ENCODE peak calls at places on chromosomes 4 and X, in six cellular contexts. One of them, this sample, is unnamed.

GRCh38 chrX:108312938-108313337 is 125.3 kb downstream of the COL4A6 start:
- DNase-seq in fibroblast of the aortic adventitia: peak
- DNase-seq in CD8-positive, alpha-beta T cell: no peak
- DNase-seq in transverse colon: no peak
- DNase-seq in AG10803: peak
- DNase-seq in A549: peak
- DNase-seq in this sample: no peak

GRCh38 chr4:38177035-38177791 is 217.0 kb downstream of the PTTG2 start:
- DNase-seq in fibroblast of the aortic adventitia: peak
- DNase-seq in CD8-positive, alpha-beta T cell: peak
- DNase-seq in transverse colon: peak
- DNase-seq in AG10803: peak
- DNase-seq in A549: no peak
- DNase-seq in this sample: peak

GRCh38 chrX:9163153-9163790 is 129.3 kb upstream of the FAM9B start:
- DNase-seq in fibroblast of the aortic adventitia: peak
- DNase-seq in CD8-positive, alpha-beta T cell: no peak
- DNase-seq in transverse colon: no peak
- DNase-seq in AG10803: peak
- DNase-seq in A549: peak
- DNase-seq in this sample: no peak

GRCh38 chr4:32318926-32319325 is 1598.8 kb downstream of the PCDH7 start:
- DNase-seq in fibroblast of the aortic adventitia: no peak
- DNase-seq in CD8-positive, alpha-beta T cell: no peak
- DNase-seq in transverse colon: no peak
- DNase-seq in AG10803: no peak
- DNase-seq in A549: no peak
- DNase-seq in this sample: no peak

GRCh38 chr4:87983996-87984395 is 8.5 kb downstream of the SPP1 start:
- DNase-seq in fibroblast of the aortic adventitia: no peak
- DNase-seq in CD8-positive, alpha-beta T cell: no peak
- DNase-seq in transverse colon: no peak
- DNase-seq in AG10803: no peak
- DNase-seq in A549: no peak
- DNase-seq in this sample: no peak

GRCh38 chrX:40095588-40096394 is 2.0 kb downstream of the BCOR start:
- DNase-seq in fibroblast of the aortic adventitia: no peak
- DNase-seq in CD8-positive, alpha-beta T cell: no peak
- DNase-seq in transverse colon: no peak
- DNase-seq in AG10803: no peak
- DNase-seq in A549: no peak
- DNase-seq in this sample: peak

GRCh38 chr4:124903995-124904722 is 191.6 kb upstream of the ANKRD50 start:
- DNase-seq in fibroblast of the aortic adventitia: peak
- DNase-seq in CD8-positive, alpha-beta T cell: no peak
- DNase-seq in transverse colon: no peak
- DNase-seq in AG10803: peak
- DNase-seq in A549: peak
- DNase-seq in this sample: no peak

GRCh38 chr4:105474110-105474518 is 252 bp upstream of the PPA2 start:
- DNase-seq in fibroblast of the aortic adventitia: peak
- DNase-seq in CD8-positive, alpha-beta T cell: peak
- DNase-seq in transverse colon: peak
- DNase-seq in AG10803: peak
- DNase-seq in A549: no peak
- DNase-seq in this sample: no peak

GRCh38 chr4:24056258-24056657 is 166.4 kb upstream of the PPARGC1A start:
- DNase-seq in fibroblast of the aortic adventitia: no peak
- DNase-seq in CD8-positive, alpha-beta T cell: no peak
- DNase-seq in transverse colon: no peak
- DNase-seq in AG10803: no peak
- DNase-seq in A549: no peak
- DNase-seq in this sample: no peak

GRCh38 chr4:124295413-124295812 is 417.1 kb downstream of the ANKRD50 start:
- DNase-seq in fibroblast of the aortic adventitia: no peak
- DNase-seq in CD8-positive, alpha-beta T cell: no peak
- DNase-seq in transverse colon: no peak
- DNase-seq in AG10803: no peak
- DNase-seq in A549: no peak
- DNase-seq in this sample: no peak

GRCh38 chr4:45663495-45664148 is 460.2 kb downstream of the GABRG1 start:
- DNase-seq in fibroblast of the aortic adventitia: no peak
- DNase-seq in CD8-positive, alpha-beta T cell: no peak
- DNase-seq in transverse colon: no peak
- DNase-seq in AG10803: no peak
- DNase-seq in A549: no peak
- DNase-seq in this sample: no peak

GRCh38 chr4:119165767-119166166 is 30.1 kb downstream of the MYOZ2 start:
- DNase-seq in fibroblast of the aortic adventitia: no peak
- DNase-seq in CD8-positive, alpha-beta T cell: no peak
- DNase-seq in transverse colon: no peak
- DNase-seq in AG10803: no peak
- DNase-seq in A549: no peak
- DNase-seq in this sample: no peak

GRCh38 chr4:155773196-155773800 is 14.5 kb downstream of the GUCY1B1 start:
- DNase-seq in fibroblast of the aortic adventitia: no peak
- DNase-seq in CD8-positive, alpha-beta T cell: no peak
- DNase-seq in transverse colon: no peak
- DNase-seq in AG10803: no peak
- DNase-seq in A549: no peak
- DNase-seq in this sample: no peak

GRCh38 chr4:89719536-89719935 is 117.4 kb downstream of the SNCA start:
- DNase-seq in fibroblast of the aortic adventitia: no peak
- DNase-seq in CD8-positive, alpha-beta T cell: no peak
- DNase-seq in transverse colon: no peak
- DNase-seq in AG10803: no peak
- DNase-seq in A549: no peak
- DNase-seq in this sample: no peak

GRCh38 chrX:131572372-131573014 is 28.6 kb downstream of the OR13H1 start:
- DNase-seq in fibroblast of the aortic adventitia: no peak
- DNase-seq in CD8-positive, alpha-beta T cell: no peak
- DNase-seq in transverse colon: no peak
- DNase-seq in AG10803: no peak
- DNase-seq in A549: peak
- DNase-seq in this sample: no peak

GRCh38 chr4:78592104-78592783 is 40.7 kb downstream of the ANXA3 start:
- DNase-seq in fibroblast of the aortic adventitia: no peak
- DNase-seq in CD8-positive, alpha-beta T cell: no peak
- DNase-seq in transverse colon: no peak
- DNase-seq in AG10803: no peak
- DNase-seq in A549: peak
- DNase-seq in this sample: peak

GRCh38 chrX:110006826-110007375 is 4.0 kb downstream of the TMEM164 start:
- DNase-seq in fibroblast of the aortic adventitia: peak
- DNase-seq in CD8-positive, alpha-beta T cell: no peak
- DNase-seq in transverse colon: no peak
- DNase-seq in AG10803: peak
- DNase-seq in A549: no peak
- DNase-seq in this sample: no peak

GRCh38 chrX:126770179-126770578 is 49.4 kb upstream of the PRR32 start:
- DNase-seq in fibroblast of the aortic adventitia: no peak
- DNase-seq in CD8-positive, alpha-beta T cell: no peak
- DNase-seq in transverse colon: no peak
- DNase-seq in AG10803: no peak
- DNase-seq in A549: peak
- DNase-seq in this sample: peak

GRCh38 chrX:44224760-44225159 is 118.7 kb downstream of the EFHC2 start:
- DNase-seq in fibroblast of the aortic adventitia: no peak
- DNase-seq in CD8-positive, alpha-beta T cell: no peak
- DNase-seq in transverse colon: peak
- DNase-seq in AG10803: no peak
- DNase-seq in A549: no peak
- DNase-seq in this sample: no peak

GRCh38 chrX:9626379-9626778 is 139.3 kb downstream of the GPR143 start:
- DNase-seq in fibroblast of the aortic adventitia: peak
- DNase-seq in CD8-positive, alpha-beta T cell: no peak
- DNase-seq in transverse colon: no peak
- DNase-seq in AG10803: peak
- DNase-seq in A549: no peak
- DNase-seq in this sample: no peak

GRCh38 chr4:81032805-81033684 is 2.5 kb downstream of the BMP3 start:
- DNase-seq in fibroblast of the aortic adventitia: no peak
- DNase-seq in CD8-positive, alpha-beta T cell: no peak
- DNase-seq in transverse colon: no peak
- DNase-seq in AG10803: no peak
- DNase-seq in A549: no peak
- DNase-seq in this sample: no peak

GRCh38 chr4:25863906-25864418 is 1.2 kb upstream of the SEL1L3 start:
- DNase-seq in fibroblast of the aortic adventitia: no peak
- DNase-seq in CD8-positive, alpha-beta T cell: no peak
- DNase-seq in transverse colon: peak
- DNase-seq in AG10803: no peak
- DNase-seq in A549: no peak
- DNase-seq in this sample: no peak

GRCh38 chr4:101807351-101807750 is 16.8 kb downstream of the BANK1 start:
- DNase-seq in fibroblast of the aortic adventitia: no peak
- DNase-seq in CD8-positive, alpha-beta T cell: no peak
- DNase-seq in transverse colon: no peak
- DNase-seq in AG10803: no peak
- DNase-seq in A549: no peak
- DNase-seq in this sample: no peak
- H3K4me3 ChIP-seq in fibroblast of the aortic adventitia: no peak
- H3K4me3 ChIP-seq in CD8-positive, alpha-beta T cell: no peak
- H3K4me3 ChIP-seq in transverse colon: no peak
- H3K4me3 ChIP-seq in AG10803: no peak
- H3K4me3 ChIP-seq in A549: no peak
- H3K4me3 ChIP-seq in this sample: no peak

DNA sequence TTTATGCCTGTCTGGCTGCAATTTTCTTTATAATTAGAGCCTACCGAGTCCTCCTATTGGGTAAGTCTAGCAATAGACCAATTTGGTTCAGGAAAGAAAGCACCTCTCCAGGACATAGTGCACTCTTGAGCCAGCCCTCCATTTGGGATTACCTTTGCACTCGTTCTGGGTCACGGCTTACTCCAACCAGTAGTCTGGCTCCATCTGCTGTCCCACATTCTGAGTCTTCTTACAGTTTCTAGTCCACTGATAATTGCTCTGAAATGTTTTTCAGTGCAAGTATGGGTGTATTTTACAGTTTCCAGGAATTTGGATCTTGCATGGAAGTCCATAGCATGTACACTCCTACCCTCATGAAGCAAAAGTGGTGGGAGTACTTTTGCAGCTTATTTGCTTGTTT is 34.8 kb upstream of the USP51 start:
- DNase-seq in fibroblast of the aortic adventitia: peak
- DNase-seq in CD8-positive, alpha-beta T cell: no peak
- DNase-seq in transverse colon: no peak
- DNase-seq in AG10803: peak
- DNase-seq in A549: peak
- DNase-seq in this sample: no peak
- TF ChIP-seq CTCF in fibroblast of the aortic adventitia: no peak
- TF ChIP-seq CTCF in CD8-positive, alpha-beta T cell: no peak
- TF ChIP-seq CTCF in transverse colon: no peak
- TF ChIP-seq CTCF in AG10803: peak
- TF ChIP-seq CTCF in A549: no peak
- TF ChIP-seq CTCF in this sample: no peak

GRCh38 chrX:13759152-13759718 is 24.7 kb downstream of the OFD1 start:
- DNase-seq in fibroblast of the aortic adventitia: no peak
- DNase-seq in CD8-positive, alpha-beta T cell: no peak
- DNase-seq in transverse colon: no peak
- DNase-seq in AG10803: no peak
- DNase-seq in A549: no peak
- DNase-seq in this sample: peak
- H3K4me3 ChIP-seq in fibroblast of the aortic adventitia: no peak
- H3K4me3 ChIP-seq in CD8-positive, alpha-beta T cell: no peak
- H3K4me3 ChIP-seq in transverse colon: no peak
- H3K4me3 ChIP-seq in AG10803: no peak
- H3K4me3 ChIP-seq in A549: no peak
- H3K4me3 ChIP-seq in this sample: no peak

GRCh38 chr4:60962286-60962685 is 237.8 kb upstream of the ADGRL3 start:
- DNase-seq in fibroblast of the aortic adventitia: no peak
- DNase-seq in CD8-positive, alpha-beta T cell: no peak
- DNase-seq in transverse colon: no peak
- DNase-seq in AG10803: no peak
- DNase-seq in A549: no peak
- DNase-seq in this sample: no peak
- TF ChIP-seq CTCF in fibroblast of the aortic adventitia: no peak
- TF ChIP-seq CTCF in CD8-positive, alpha-beta T cell: no peak
- TF ChIP-seq CTCF in transverse colon: no peak
- TF ChIP-seq CTCF in AG10803: no peak
- TF ChIP-seq CTCF in A549: no peak
- TF ChIP-seq CTCF in this sample: no peak

This sample was measured in GM12865.